ENCODE peak calls at places on chromosomes 7 and 10, in five cellular contexts. F is fibroblast of lung, M is breast epithelium, K is tibial nerve, D is astrocyte. N is an unnamed sample.

GRCh38 chr10:78155722-78156121 is 122.1 kb downstream of the RPS24 start:
- DNase-seq in M (no peak), D (no peak), F (no peak), K (no peak), N (no peak)

GRCh38 chr10:3689871-3690510 is 95.0 kb downstream of the KLF6 start:
- DNase-seq in F (no peak), M (no peak), K (no peak), D (no peak), N (no peak)

GRCh38 chr10:69222157-69223027 is 2.3 kb downstream of the HKDC1 start:
- DNase-seq in D (peak), K (no peak), F (peak), M (peak), N (no peak)

GRCh38 chr10:66586073-66586472 is 339.8 kb upstream of the LRRTM3 start:
- DNase-seq in K (no peak), F (peak), D (peak), M (no peak), N (no peak)

GRCh38 chr7:106681815-106682495 is 21.0 kb upstream of the CCDC71L start:
- DNase-seq in F (peak), D (peak), K (no peak), M (no peak), N (no peak)

GRCh38 chr7:134988161-134988560 is 1.9 kb downstream of the AGBL3 start:
- DNase-seq in D (no peak), K (no peak), M (no peak), F (no peak), N (no peak)

GRCh38 chr10:9682812-9683211 is 1334.9 kb upstream of the CELF2 start:
- DNase-seq in K (no peak), M (no peak), F (no peak), D (no peak), N (no peak)

GRCh38 chr10:3028444-3028843 is 38.9 kb upstream of the PFKP start:
- DNase-seq in K (no peak), M (no peak), F (no peak), D (no peak), N (no peak)

GRCh38 chr10:30017576-30017975 is 41.8 kb downstream of the JCAD start:
- DNase-seq in F (no peak), K (no peak), D (no peak), M (no peak), N (no peak)

GRCh38 chr7:44473295-44473694 is 17.2 kb downstream of the NUDCD3 start:
- DNase-seq in D (peak), M (no peak), K (no peak), F (no peak), N (no peak)

GRCh38 chr7:32059289-32060045 is 10.7 kb downstream of the PDE1C start:
- DNase-seq in D (peak), K (no peak), M (no peak), F (peak), N (no peak)

GRCh38 chr10:101938316-101939272 is 95.0 kb upstream of the KCNIP2 start:
- DNase-seq in F (peak), M (no peak), K (no peak), D (peak), N (no peak)

GRCh38 chr7:149415391-149416068 is 45.3 kb downstream of the ZNF777 start:
- DNase-seq in F (peak), M (no peak), K (no peak), D (peak), N (peak)

GRCh38 chr10:24720096-24720495 is 3.6 kb downstream of the ARHGAP21 start:
- DNase-seq in D (no peak), K (no peak), M (no peak), F (no peak), N (no peak)

GRCh38 chr10:90658791-90659190 is 199.0 kb downstream of the HTR7 start:
- DNase-seq in D (no peak), M (no peak), F (no peak), K (no peak), N (no peak)

GRCh38 chr7:35797311-35797710 is 3.5 kb upstream of the SEPTIN7 start:
- DNase-seq in F (no peak), K (no peak), D (no peak), M (no peak), N (no peak)

GRCh38 chr10:98748298-98748697 is 301.6 kb upstream of the HPS1 start:
- DNase-seq in M (no peak), D (no peak), F (peak), K (no peak), N (no peak)

GRCh38 chr7:137423321-137423720 is 79.8 kb upstream of the PTN start:
- DNase-seq in F (peak), D (peak), K (no peak), M (no peak), N (no peak)

GRCh38 chr7:16993543-16993942 is 111.8 kb upstream of the AGR3 start:
- DNase-seq in K (no peak), M (no peak), F (no peak), D (no peak), N (no peak)

GRCh38 chr10:14696763-14697321 is 77.9 kb downstream of the FAM107B start:
- DNase-seq in K (no peak), M (no peak), D (no peak), F (no peak), N (no peak)
- H3K27ac ChIP-seq in K (no peak), M (no peak), D (no peak), F (no peak), N (no peak)

GRCh38 chr7:76351372-76351771 is 7.4 kb downstream of the YWHAG start:
- DNase-seq in K (no peak), M (no peak), F (no peak), D (no peak), N (no peak)

GRCh38 chr7:76349313-76349885 is 9.4 kb downstream of the YWHAG start:
- DNase-seq in F (no peak), M (no peak), D (no peak), K (no peak), N (no peak)

GRCh38 chr7:76346778-76347177 is 12.0 kb downstream of the YWHAG start:
- DNase-seq in D (no peak), M (no peak), F (no peak), K (no peak), N (no peak)

GRCh38 chr7:76346097-76346496 is 12.7 kb downstream of the YWHAG start:
- DNase-seq in F (no peak), M (no peak), K (no peak), D (no peak), N (no peak)

GRCh38 chr7:76347710-76348109 is 11.1 kb downstream of the YWHAG start:
- DNase-seq in D (no peak), K (no peak), M (no peak), F (no peak), N (no peak)
- H3K27ac ChIP-seq in D (no peak), K (no peak), M (no peak), F (peak), N (no peak)

GRCh38 chr7:103524042-103524907 is 78.3 kb upstream of the SLC26A5 start:
- DNase-seq in D (peak), K (no peak), M (no peak), F (peak), N (peak)
- H3K27ac ChIP-seq in D (no peak), K (no peak), M (no peak), F (no peak), N (no peak)

DNA sequence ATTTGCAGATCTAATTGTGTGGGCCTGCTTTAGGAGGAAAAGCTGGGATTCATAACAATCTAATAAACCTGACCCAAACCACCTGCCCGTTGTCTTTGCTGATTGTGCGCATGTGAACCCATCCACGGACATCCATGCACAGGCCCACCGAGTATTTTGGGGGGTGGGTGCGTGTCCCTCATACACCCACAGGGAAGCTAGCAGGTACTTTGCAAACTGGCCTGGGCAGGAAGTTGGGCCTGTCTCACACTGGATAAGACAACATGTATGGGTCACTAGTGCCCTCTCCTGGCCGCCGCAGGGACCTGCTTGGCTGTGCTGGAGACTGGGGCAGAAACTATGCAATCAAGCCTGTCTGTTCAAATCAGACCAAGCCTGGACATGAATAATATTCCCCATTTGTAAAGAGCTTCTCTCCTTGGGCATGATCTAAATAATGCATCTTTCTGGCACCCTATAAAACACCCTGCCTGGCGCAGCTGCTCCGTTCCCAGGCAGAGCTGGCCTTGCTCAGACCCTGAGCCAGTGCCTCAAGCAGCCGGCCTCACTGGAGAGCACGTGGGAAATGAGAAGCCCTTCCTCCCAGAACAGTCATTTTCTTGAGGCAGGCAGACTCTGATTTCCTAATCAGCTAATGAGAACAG is 15.8 kb downstream of the ECHDC3 start:
- DNase-seq in K (peak), F (peak), D (peak), M (peak), N (peak)
- H3K27ac ChIP-seq in K (peak), F (peak), D (peak), M (peak), N (peak)

DNA sequence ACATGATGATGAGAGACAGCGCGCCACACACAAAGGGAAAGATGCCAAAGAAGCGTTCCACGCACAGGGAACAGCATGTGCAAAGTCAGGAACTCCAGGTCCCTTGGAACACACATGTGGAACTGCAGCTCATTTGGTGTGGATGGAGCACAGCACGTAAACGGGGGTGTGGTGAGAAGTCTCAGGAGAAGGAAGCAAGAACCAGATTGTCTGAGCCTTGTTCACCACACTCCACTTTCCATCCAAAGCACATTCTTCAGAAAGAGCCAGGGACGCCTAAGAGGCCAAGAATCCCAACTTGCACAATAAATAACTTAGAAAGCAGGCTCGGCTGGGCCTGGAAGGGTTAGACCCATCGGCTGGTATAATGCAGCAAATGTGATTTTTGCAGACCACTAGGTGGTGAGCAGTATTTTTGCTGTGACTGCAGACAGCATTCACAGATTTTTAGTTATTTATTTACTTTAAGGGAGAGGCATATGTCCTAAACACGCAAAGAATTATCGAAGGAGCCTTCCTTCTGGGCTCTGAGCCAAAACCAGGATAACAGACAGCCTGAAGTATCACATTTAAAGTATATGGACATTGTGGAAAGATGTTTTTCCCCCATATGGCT is 27.9 kb upstream of the ASCC1 start:
- DNase-seq in F (peak), M (peak), D (peak), K (peak), N (peak)
- H3K27ac ChIP-seq in F (peak), M (peak), D (no peak), K (peak), N (peak)

DNA sequence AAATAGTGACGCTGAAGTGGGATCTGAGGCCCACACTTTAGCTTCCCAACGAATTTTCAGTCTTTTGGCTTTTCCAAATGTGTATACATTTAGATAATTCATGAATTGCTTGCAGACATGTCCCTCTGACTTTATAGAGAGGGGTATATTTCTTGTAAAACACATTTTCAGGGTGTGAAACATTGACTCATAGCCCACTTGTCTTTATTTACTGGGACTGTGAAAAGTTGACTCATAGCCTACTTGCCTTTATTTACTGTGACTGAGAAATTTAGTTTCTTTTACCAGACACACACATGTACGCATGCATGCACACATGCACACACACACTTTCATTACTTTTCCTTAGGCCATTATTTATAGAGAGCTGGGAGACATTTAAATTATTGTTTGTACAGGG is 79.1 kb downstream of the VTI1A start:
- DNase-seq in F (no peak), K (no peak), D (peak), M (no peak), N (no peak)
- H3K27ac ChIP-seq in F (no peak), K (no peak), D (no peak), M (no peak), N (no peak)

N was measured in dorsolateral prefrontal cortex.